ENCODE peak calls at places on chromosomes 13 and 19, in nine cellular contexts. D, O, U, M, L, Z, Q, S and H are unnamed samples.
A peak's percentile ranks its signal among the peaks of the same experiment; 100 is the strongest.

GRCh38 chr13:49627831-49628652 is at the start of gene ARL11:
- DNase-seq in S (no peak), U (peak; percentile 54), M (peak; percentile 81), D (peak; percentile 39), Q (no peak), Z (peak; percentile 85), O (no peak), L (no peak), H (no peak)

GRCh38 chr13:54185785-54186184 is 1157.2 kb downstream of the OLFM4 start:
- DNase-seq in S (no peak), M (peak; percentile 51), O (no peak), Q (no peak), L (no peak), Z (no peak), D (no peak), U (no peak), H (no peak)

GRCh38 chr19:54433697-54434096 is 15.3 kb upstream of the LENG8 start:
- DNase-seq in Z (no peak), Q (no peak), U (no peak), L (no peak), D (no peak), S (no peak), M (no peak), O (no peak), H (no peak)

GRCh38 chr19:359653-359925 is 15.0 kb upstream of the MIER2 start:
- DNase-seq in Q (no peak), M (no peak), Z (no peak), U (no peak), S (no peak), L (no peak), O (no peak), D (no peak), H (no peak)

GRCh38 chr13:96379967-96380366 is 290.1 kb downstream of the HS6ST3 start:
- DNase-seq in S (no peak), O (no peak), Q (no peak), D (no peak), U (no peak), L (no peak), Z (no peak), M (no peak), H (no peak)

GRCh38 chr13:33676045-33676699 is 141.8 kb upstream of the RFC3 start:
- DNase-seq in L (peak; percentile 60), Q (no peak), S (no peak), M (no peak), D (no peak), Z (no peak), O (no peak), U (no peak), H (no peak)

GRCh38 chr13:95709101-95709500 is 32.2 kb downstream of the DNAJC3 start:
- DNase-seq in Q (no peak), L (no peak), D (no peak), M (no peak), Z (no peak), S (no peak), U (no peak), O (no peak), H (no peak)

GRCh38 chr13:112105244-112105681 is 38.3 kb downstream of the SOX1 start:
- DNase-seq in S (no peak), M (no peak), Z (no peak), D (no peak), Q (no peak), L (no peak), O (no peak), U (no peak), H (no peak)

GRCh38 chr19:16660763-16661479 is at the start of gene TMEM38A:
- DNase-seq in Z (peak; percentile 84), M (peak; percentile 38), U (peak; percentile 16), Q (no peak), S (no peak), D (peak; percentile 27), O (no peak), L (no peak), H (no peak)

GRCh38 chr13:98575009-98575866 is 1.7 kb downstream of the STK24 start:
- DNase-seq in O (no peak), Q (no peak), D (no peak), U (no peak), Z (no peak), L (peak; percentile 60), S (no peak), M (no peak), H (no peak)

GRCh38 chr19:50925734-50926133 is 14.5 kb upstream of the KLK4 start:
- DNase-seq in M (no peak), D (no peak), O (peak; percentile 46), Q (no peak), U (no peak), Z (no peak), L (no peak), S (no peak), H (no peak)

GRCh38 chr19:35715981-35716734 is 1.6 kb upstream of the KMT2B start:
- DNase-seq in O (no peak), D (no peak), U (no peak), Z (peak; percentile 88), Q (no peak), S (no peak), M (no peak), L (no peak), H (no peak)

GRCh38 chr19:52739576-52739975 is 4.7 kb upstream of the ZNF611 start:
- DNase-seq in S (no peak), M (peak; percentile 64), D (no peak), L (no peak), O (no peak), Q (no peak), U (no peak), Z (no peak), H (no peak)

GRCh38 chr19:35027851-35028599 is 2.2 kb upstream of the SCN1B start:
- DNase-seq in Z (peak; percentile 77), Q (no peak), S (no peak), D (no peak), M (no peak), U (no peak), L (no peak), O (no peak), H (no peak)

GRCh38 chr19:12789098-12789903 is 2.0 kb upstream of the JUNB start:
- DNase-seq in D (no peak), S (no peak), U (peak; percentile 49), Z (no peak), L (no peak), Q (no peak), M (peak; percentile 37), O (no peak), H (no peak)

GRCh38 chr13:77521194-77521593 is 14.3 kb upstream of the SCEL start:
- DNase-seq in D (no peak), M (no peak), S (no peak), Z (no peak), Q (no peak), U (no peak), O (peak; percentile 32), L (no peak), H (no peak)

GRCh38 chr13:43985437-43986051 is 105.8 kb downstream of the LACC1 start:
- DNase-seq in D (no peak), Z (no peak), L (no peak), Q (no peak), S (no peak), M (no peak), O (no peak), U (no peak), H (no peak)

GRCh38 chr13:46469064-46469463 is 82.0 kb upstream of the RUBCNL start:
- DNase-seq in S (no peak), L (peak; percentile 31), U (no peak), D (no peak), Q (peak; percentile 70), Z (no peak), O (no peak), M (no peak), H (peak; percentile 79)

GRCh38 chr19:1522838-1523237 is 1.0 kb upstream of the PLK5 start:
- DNase-seq in D (no peak), L (no peak), Q (no peak), O (no peak), U (no peak), Z (peak; percentile 48), M (no peak), S (no peak), H (no peak)

GRCh38 chr19:6828698-6829633 is 56.5 kb downstream of the VAV1 start:
- DNase-seq in O (peak; percentile 59), Q (no peak), M (peak; percentile 36), L (no peak), S (no peak), Z (peak; percentile 59), D (no peak), U (no peak), H (no peak)

GRCh38 chr13:112965103-112965502 is 3.9 kb upstream of the MCF2L start:
- DNase-seq in M (no peak), Q (no peak), Z (peak; percentile 53), U (no peak), L (no peak), D (no peak), S (no peak), O (no peak), H (no peak)

GRCh38 chr19:36054733-36055686 is at the start of gene WDR62:
- DNase-seq in D (peak; percentile 92), M (peak; percentile 97), O (peak; percentile 92), Z (peak; percentile 97), L (no peak), U (peak; percentile 90), S (no peak), Q (no peak), H (no peak)